ENCODE peak calls at places on chromosome 20, in six cellular contexts. U is activated CD4-positive, alpha-beta T cell treated with anti-CD3 and anti-CD28 coated beads for 24 hours; O is activated B cell treated with CpG ODN at 0.5 μM for 24 hours; H is central memory CD8-positive, alpha-beta T cell; J is NCI-H1417; D is AG09319. X is an unnamed sample.

GRCh38 chr20:25254986-25255680 is 7.2 kb downstream of the PYGB start:
- DNase-seq in U (no peak), O (no peak), H (no peak), J (no peak), D (no peak), X (no peak)

GRCh38 chr20:12152996-12153395 is 235.3 kb downstream of the BTBD3 start:
- DNase-seq in U (no peak), O (no peak), H (no peak), J (no peak), D (peak), X (peak)

GRCh38 chr20:2840967-2841531 is 504 bp downstream of the VPS16 start:
- DNase-seq in U (no peak), O (no peak), H (no peak), J (peak), D (peak), X (no peak)

GRCh38 chr20:50217207-50217949 is 26.7 kb downstream of the CEBPB start:
- DNase-seq in U (no peak), O (no peak), H (no peak), J (no peak), D (no peak), X (no peak)

GRCh38 chr20:24695529-24696225 is 226.2 kb downstream of the SYNDIG1 start:
- DNase-seq in U (no peak), O (no peak), H (no peak), J (no peak), D (no peak), X (no peak)

GRCh38 chr20:18588554-18589043 is 745 bp downstream of the DTD1 start:
- DNase-seq in U (no peak), O (peak), H (no peak), J (peak), D (no peak), X (no peak)

GRCh38 chr20:14337400-14338171 is at the start of gene FLRT3:
- DNase-seq in U (no peak), O (peak), H (no peak), J (peak), D (peak), X (peak)

GRCh38 chr20:25199473-25200265 is 4.2 kb downstream of the ENTPD6 start:
- DNase-seq in U (no peak), O (no peak), H (no peak), J (no peak), D (no peak), X (no peak)

GRCh38 chr20:41650221-41650948 is 32.2 kb upstream of the CHD6 start:
- DNase-seq in U (no peak), O (no peak), H (no peak), J (peak), D (no peak), X (no peak)

GRCh38 chr20:24678351-24679106 is 209.1 kb downstream of the SYNDIG1 start:
- DNase-seq in U (no peak), O (no peak), H (no peak), J (no peak), D (no peak), X (no peak)

GRCh38 chr20:12977634-12978394 is 31.0 kb upstream of the SPTLC3 start:
- DNase-seq in U (no peak), O (no peak), H (no peak), J (no peak), D (no peak), X (no peak)

GRCh38 chr20:43954704-43955243 is 40.1 kb downstream of the TOX2 start:
- DNase-seq in U (no peak), O (no peak), H (no peak), J (no peak), D (no peak), X (no peak)

GRCh38 chr20:63457737-63458136 is 14.7 kb downstream of the KCNQ2 start:
- DNase-seq in U (no peak), O (no peak), H (no peak), J (peak), D (no peak), X (no peak)

GRCh38 chr20:23231561-23232218 is 118.9 kb upstream of the NXT1 start:
- DNase-seq in U (no peak), O (no peak), H (no peak), J (no peak), D (no peak), X (no peak)

GRCh38 chr20:9160760-9161159 is 91.9 kb downstream of the PLCB4 start:
- DNase-seq in U (no peak), O (no peak), H (no peak), J (no peak), D (no peak), X (no peak)

GRCh38 chr20:905396-905961 is 10.7 kb downstream of the ANGPT4 start:
- DNase-seq in U (no peak), O (no peak), H (no peak), J (no peak), D (no peak), X (no peak)

GRCh38 chr20:53642196-53643030 is 48.8 kb upstream of the ZNF217 start:
- DNase-seq in U (no peak), O (no peak), H (no peak), J (no peak), D (no peak), X (no peak)

GRCh38 chr20:57562541-57563465 is 1.9 kb downstream of the PCK1 start:
- DNase-seq in U (no peak), O (no peak), H (no peak), J (no peak), D (no peak), X (no peak)

GRCh38 chr20:18191336-18191735 is 53.7 kb downstream of the KAT14 start:
- DNase-seq in U (no peak), O (no peak), H (no peak), J (no peak), D (no peak), X (no peak)

GRCh38 chr20:18543932-18544331 is 23.3 kb upstream of the SMIM26 start:
- DNase-seq in U (no peak), O (no peak), H (no peak), J (peak), D (no peak), X (no peak)

GRCh38 chr20:50136822-50137599 is 16.5 kb downstream of the PEDS1 start:
- DNase-seq in U (no peak), O (no peak), H (no peak), J (no peak), D (no peak), X (no peak)

GRCh38 chr20:62119591-62120364 is 2.5 kb upstream of the LSM14B start:
- DNase-seq in U (no peak), O (no peak), H (no peak), J (no peak), D (no peak), X (no peak)

GRCh38 chr20:51195419-51195901 is 172.6 kb upstream of the KCNG1 start:
- DNase-seq in U (no peak), O (no peak), H (no peak), J (no peak), D (no peak), X (peak)

GRCh38 chr20:10453241-10453640 is 18.1 kb downstream of the SLX4IP start:
- DNase-seq in U (no peak), O (no peak), H (no peak), J (no peak), D (no peak), X (no peak)